ENCODE peak calls at places on chromosomes 12 and 14, in six cellular contexts. F is adrenal gland, X is left ventricle myocardium inferior, D is hepatocyte, A is uterus, H is body of pancreas. Z is an unnamed sample.

GRCh38 chr12:100959481-100959880 is 164.9 kb downstream of the ANO4 start:
- DNase-seq in A (no peak), X (no peak), F (peak; percentile 28), D (peak; percentile 55), H (peak; percentile 7), Z (no peak)

GRCh38 chr14:104224516-104225281 is 86.3 kb downstream of the KIF26A start:
- DNase-seq in X (no peak), D (peak; percentile 48), F (no peak), A (no peak), H (no peak), Z (peak; percentile 42)

GRCh38 chr14:65318636-65319506 is 93.7 kb upstream of the FUT8 start:
- DNase-seq in A (no peak), X (no peak), F (no peak), H (no peak), D (no peak), Z (no peak)

GRCh38 chr14:62015248-62015647 is 253.0 kb downstream of the SNAPC1 start:
- DNase-seq in H (no peak), D (no peak), F (no peak), A (no peak), X (no peak), Z (no peak)

GRCh38 chr12:26642361-26642760 is 190.6 kb downstream of the ITPR2 start:
- DNase-seq in F (no peak), D (peak; percentile 27), X (no peak), A (no peak), H (no peak), Z (no peak)

GRCh38 chr12:74689071-74689655 is 151.5 kb downstream of the ATXN7L3B start:
- DNase-seq in X (no peak), F (no peak), D (peak; percentile 68), H (no peak), A (no peak), Z (no peak)

GRCh38 chr12:1544991-1545700 is 49.2 kb downstream of the FBXL14 start:
- DNase-seq in A (no peak), H (peak; percentile 12), X (peak; percentile 20), F (no peak), D (no peak), Z (no peak)

GRCh38 chr12:96986883-96987523 is 79.9 kb downstream of the NEDD1 start:
- DNase-seq in X (no peak), H (no peak), A (no peak), D (peak; percentile 49), F (no peak), Z (no peak)

GRCh38 chr14:100584056-100585031 is 2.9 kb downstream of the BEGAIN start:
- DNase-seq in H (no peak), X (peak; percentile 7), D (no peak), A (no peak), F (no peak), Z (peak; percentile 5)

GRCh38 chr12:26878661-26879119 is 45.7 kb upstream of the ITPR2 start:
- DNase-seq in X (peak; percentile 87), A (peak; percentile 88), F (peak; percentile 77), D (peak; percentile 19), H (peak; percentile 96), Z (peak; percentile 38)

GRCh38 chr12:66813137-66813867 is 134.4 kb upstream of the GRIP1 start:
- DNase-seq in F (no peak), D (no peak), X (no peak), A (no peak), H (no peak), Z (no peak)

GRCh38 chr12:63802012-63802608 is 22.4 kb downstream of the RXYLT1 start:
- DNase-seq in D (peak; percentile 28), F (no peak), X (no peak), A (no peak), H (no peak), Z (no peak)

GRCh38 chr14:104780513-104781030 is 15.0 kb downstream of the AKT1 start:
- DNase-seq in A (no peak), F (no peak), D (no peak), X (no peak), H (no peak), Z (no peak)

GRCh38 chr12:130331146-130331545 is 6.5 kb upstream of the PIWIL1 start:
- DNase-seq in D (no peak), F (no peak), A (no peak), X (no peak), H (no peak), Z (no peak)

GRCh38 chr14:32205984-32206383 is 2.9 kb upstream of the RNU6-8 start:
- DNase-seq in X (no peak), H (no peak), A (no peak), D (no peak), F (no peak), Z (no peak)

GRCh38 chr12:111396726-111397445 is 8.8 kb upstream of the SH2B3 start:
- DNase-seq in A (peak; percentile 81), X (peak; percentile 88), F (peak; percentile 77), H (peak; percentile 83), D (peak; percentile 93), Z (peak; percentile 94)
- H3K4me3 ChIP-seq in A (no peak overlapping the region), X (peak overlapping the region; percentile 41), F (no peak overlapping the region), H (no peak overlapping the region), D (no peak overlapping the region), Z (peak overlapping the region; percentile 20)

GRCh38 chr12:93380480-93381121 is 2.9 kb downstream of the NUDT4 start:
- DNase-seq in F (no peak), H (no peak), D (peak; percentile 40), A (no peak), X (no peak), Z (peak; percentile 12)
- TF ChIP-seq CTCF in F (no peak), H (no peak), D (peak; percentile 58), A (peak; percentile 17), X (no peak), Z (peak; percentile 43)

DNA sequence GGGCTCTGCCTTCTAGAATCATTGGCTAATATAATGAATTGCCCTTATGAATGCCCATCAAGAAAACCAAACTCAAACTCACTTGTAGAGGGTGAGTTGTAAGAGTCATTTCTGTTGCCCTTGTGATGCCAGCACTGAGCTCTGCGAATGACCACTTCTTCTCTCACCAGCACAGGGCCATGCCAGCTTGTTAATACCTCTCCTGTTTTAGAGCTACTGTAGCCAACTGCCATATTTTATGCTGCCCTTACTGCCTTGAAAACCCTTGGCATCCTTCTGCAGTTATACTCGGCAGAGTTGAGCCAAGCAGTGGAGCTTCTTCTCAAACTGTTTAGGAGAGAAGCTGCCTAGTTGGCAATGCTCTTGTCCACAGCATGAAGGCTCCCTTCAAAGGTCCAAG is 8.1 kb downstream of the KRT75 start:
- DNase-seq in F (no peak), X (no peak), D (no peak), H (no peak), A (no peak), Z (no peak)
- H3K9me3 ChIP-seq in F (no peaks in the 10 kb centered on the region), X (no peaks in the 10 kb centered on the region), D (no peaks in the 10 kb centered on the region), H (no peaks in the 10 kb centered on the region), A (no peaks in the 10 kb centered on the region), Z (no peaks in the 10 kb centered on the region)

DNA sequence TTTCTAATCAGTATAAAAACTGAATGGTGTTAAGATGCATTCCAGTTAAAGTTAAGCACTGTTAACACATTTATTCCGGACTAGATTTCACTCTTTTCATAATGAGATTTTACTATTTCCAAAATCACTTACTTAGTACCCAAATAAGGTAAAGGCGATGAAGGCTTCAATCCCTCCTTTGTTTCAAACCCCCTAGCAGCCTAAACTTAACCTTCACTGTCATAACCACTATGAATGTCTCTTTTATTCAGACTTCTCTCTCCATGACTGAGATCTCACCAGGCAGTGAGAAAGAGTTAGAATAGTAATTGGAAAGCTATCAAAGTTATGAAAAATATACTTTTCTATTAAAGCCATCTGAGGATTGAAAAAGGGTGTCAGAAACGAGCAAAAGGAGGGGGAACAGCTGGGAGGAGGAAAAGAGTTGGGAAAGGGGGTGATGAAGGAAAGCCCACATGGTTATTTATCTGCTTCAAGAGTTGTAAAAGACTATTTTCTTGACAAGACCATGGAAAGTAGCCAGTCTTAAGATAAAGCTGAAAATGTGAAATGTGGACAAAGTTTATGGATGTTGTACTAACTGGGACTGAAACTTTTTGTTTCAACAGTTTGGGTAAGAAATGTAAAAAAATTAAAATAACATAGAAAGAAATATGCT is 11.7 kb downstream of the EPS8 start:
- DNase-seq in X (no peak), F (no peak), D (no peak), A (no peak), H (no peak), Z (no peak)
- H3K4me3 ChIP-seq in X (no peak overlapping the region), F (no peak overlapping the region), D (no peak overlapping the region), A (no peak overlapping the region), H (no peak overlapping the region), Z (no peak overlapping the region)

GRCh38 chr14:93184391-93185332 is at the start of the genes LYSET and MOAP1:
- DNase-seq in X (peak; percentile 87), D (peak; percentile 94), F (peak; percentile 90), H (peak; percentile 91), A (peak; percentile 83), Z (peak; percentile 94)
- TF ChIP-seq CTCF in X (peak; percentile 45), D (no peak), F (no peak), H (peak; percentile 28), A (no peak), Z (peak; percentile 21)

DNA sequence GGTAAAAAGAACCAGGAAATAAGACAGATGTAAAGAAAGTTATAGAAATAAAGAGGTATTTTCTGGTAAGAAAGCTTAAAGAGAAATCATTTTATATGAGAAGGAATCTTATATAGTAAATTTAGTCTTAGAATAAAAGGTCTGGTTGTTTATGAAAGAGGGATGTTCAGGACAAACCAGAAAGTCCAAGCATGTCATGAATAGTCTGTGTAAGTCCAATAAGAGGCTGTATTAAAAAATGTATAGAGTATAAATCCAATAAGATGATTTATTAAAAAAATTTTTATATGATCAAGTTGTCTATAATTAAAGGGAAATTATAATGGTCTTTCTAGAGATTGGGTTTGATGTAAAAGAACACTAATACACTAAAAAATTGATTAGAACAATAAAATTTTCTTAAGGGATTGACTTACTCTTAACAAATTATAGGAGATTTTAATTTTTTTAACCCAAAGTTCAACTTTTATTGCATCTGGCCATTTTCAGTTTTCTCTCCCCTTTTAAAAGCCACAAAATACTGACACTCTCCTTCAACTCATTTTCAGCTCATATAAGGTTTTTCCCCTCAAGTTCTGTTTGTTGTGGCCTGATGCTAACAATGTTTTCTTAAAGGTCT is 35.1 kb downstream of the ST8SIA1 start:
- DNase-seq in X (no peak), A (no peak), D (no peak), H (no peak), F (no peak), Z (no peak)
- H3K9me3 ChIP-seq in X (peaks cover 45% of the 10 kb centered on the region), A (no peaks in the 10 kb centered on the region), D (peaks cover 14% of the 10 kb centered on the region), H (no peaks in the 10 kb centered on the region), F (no peaks in the 10 kb centered on the region), Z (no peaks in the 10 kb centered on the region)

Z was measured in BE2C.